ENCODE peak calls at places on chromosome 21, in seven cellular contexts. U, O, C, G, L, S and I are unnamed samples.

GRCh38 chr21:31917108-31917507 is 44.3 kb downstream of the HUNK start:
- DNase-seq in U (no peak), O (no peak), C (no peak), G (no peak), L (no peak), S (no peak), I (no peak)

GRCh38 chr21:33543505-33544129 is 779 bp downstream of the SON start:
- DNase-seq in U (peak), O (no peak), C (peak), G (no peak), L (no peak), S (peak), I (no peak)

GRCh38 chr21:46626536-46627302 is 8.8 kb upstream of the PRMT2 start:
- DNase-seq in U (no peak), O (no peak), C (no peak), G (no peak), L (no peak), S (no peak), I (no peak)

GRCh38 chr21:14526816-14527689 is 19.1 kb downstream of the SAMSN1 start:
- DNase-seq in U (no peak), O (no peak), C (no peak), G (no peak), L (no peak), S (no peak), I (no peak)

GRCh38 chr21:37877888-37878684 is 38.2 kb downstream of the KCNJ6 start:
- DNase-seq in U (no peak), O (no peak), C (no peak), G (no peak), L (no peak), S (no peak), I (no peak)

GRCh38 chr21:28018741-28019669 is 973.7 kb downstream of the LTN1 start:
- DNase-seq in U (no peak), O (no peak), C (no peak), G (no peak), L (no peak), S (no peak), I (peak)

GRCh38 chr21:36718951-36719501 is 20.1 kb downstream of the SIM2 start:
- DNase-seq in U (no peak), O (no peak), C (no peak), G (no peak), L (peak), S (peak), I (no peak)

GRCh38 chr21:33760641-33761103 is 118.4 kb downstream of the ITSN1 start:
- DNase-seq in U (no peak), O (no peak), C (no peak), G (no peak), L (no peak), S (no peak), I (no peak)

GRCh38 chr21:14864211-14865021 is 200.4 kb downstream of the NRIP1 start:
- DNase-seq in U (peak), O (peak), C (peak), G (peak), L (no peak), S (peak), I (peak)

GRCh38 chr21:36504067-36505058 is 24.4 kb upstream of the CLDN14 start:
- DNase-seq in U (peak), O (no peak), C (peak), G (peak), L (peak), S (peak), I (peak)

GRCh38 chr21:15076730-15077129 is 11.9 kb upstream of the NRIP1 start:
- DNase-seq in U (no peak), O (no peak), C (no peak), G (no peak), L (no peak), S (no peak), I (no peak)

GRCh38 chr21:32412162-32412997 is at the start of gene EVA1C:
- DNase-seq in U (peak), O (peak), C (peak), G (peak), L (no peak), S (peak), I (peak)

GRCh38 chr21:25371831-25372434 is 235.3 kb downstream of the MRPL39 start:
- DNase-seq in U (no peak), O (no peak), C (no peak), G (no peak), L (no peak), S (no peak), I (no peak)

GRCh38 chr21:33968998-33969353 is 53.4 kb upstream of the ATP5PO start:
- DNase-seq in U (no peak), O (no peak), C (no peak), G (no peak), L (no peak), S (no peak), I (no peak)

GRCh38 chr21:38561205-38561604 is 62.9 kb upstream of the ERG start:
- DNase-seq in U (no peak), O (no peak), C (no peak), G (no peak), L (no peak), S (no peak), I (no peak)

GRCh38 chr21:38506606-38507331 is 8.5 kb upstream of the ERG start:
- DNase-seq in U (no peak), O (no peak), C (no peak), G (no peak), L (no peak), S (peak), I (no peak)

GRCh38 chr21:22311741-22312462 is 1313.7 kb downstream of the NCAM2 start:
- DNase-seq in U (no peak), O (no peak), C (no peak), G (no peak), L (no peak), S (no peak), I (no peak)

GRCh38 chr21:41048141-41048540 is 119.8 kb upstream of the BACE2 start:
- DNase-seq in U (no peak), O (no peak), C (no peak), G (no peak), L (no peak), S (no peak), I (no peak)
- TF ChIP-seq POLR2A in U (no peak), O (no peak), C (no peak), G (no peak), L (no peak), S (no peak), I (no peak)

DNA sequence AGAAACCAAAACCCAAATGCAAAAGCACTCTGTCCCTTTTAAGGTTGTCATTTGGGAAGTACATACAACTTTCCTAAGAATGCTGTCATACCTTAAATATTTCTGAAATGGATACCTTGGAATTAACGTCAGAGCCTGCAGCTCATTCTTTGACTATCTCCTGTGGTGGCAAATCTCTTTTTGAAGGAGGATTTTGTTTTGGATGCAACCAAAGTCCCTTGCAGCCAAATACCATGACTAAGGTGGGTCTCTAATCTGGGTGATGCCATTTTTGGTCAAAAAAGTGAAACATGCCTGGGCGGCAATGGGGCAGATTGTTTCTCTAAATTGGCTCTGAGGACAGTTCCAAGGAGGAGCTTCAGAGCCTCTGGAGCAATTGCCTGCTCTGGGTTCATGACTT is 25.3 kb downstream of the ADAMTS1 start:
- DNase-seq in U (no peak), O (no peak), C (no peak), G (no peak), L (no peak), S (no peak), I (no peak)
- TF ChIP-seq POLR2A in U (no peak), O (no peak), C (no peak), G (no peak), L (no peak), S (no peak), I (no peak)

GRCh38 chr21:17613242-17613676 is 558 bp upstream of the BTG3 start:
- DNase-seq in U (peak), O (no peak), C (peak), G (peak), L (no peak), S (peak), I (no peak)

GRCh38 chr21:17612565-17613241 is at the start of gene BTG3:
- DNase-seq in U (peak), O (no peak), C (peak), G (peak), L (peak), S (peak), I (peak)

GRCh38 chr21:17610862-17611261 is 1.8 kb downstream of the BTG3 start:
- DNase-seq in U (peak), O (no peak), C (peak), G (peak), L (no peak), S (peak), I (no peak)

GRCh38 chr21:17612023-17612564 is 607 bp downstream of the BTG3 start:
- DNase-seq in U (peak), O (no peak), C (peak), G (peak), L (no peak), S (peak), I (peak)

GRCh38 chr21:17611414-17612022 is 1.2 kb downstream of the BTG3 start:
- DNase-seq in U (peak), O (peak), C (peak), G (peak), L (peak), S (peak), I (peak)
- TF ChIP-seq POLR2A in U (no peak), O (peak), C (peak), G (no peak), L (no peak), S (peak), I (peak)

GRCh38 chr21:42837421-42838211 is 41.7 kb downstream of the WDR4 start:
- DNase-seq in U (no peak), O (no peak), C (peak), G (no peak), L (no peak), S (no peak), I (no peak)
- TF ChIP-seq POLR2A in U (no peak), O (no peak), C (no peak), G (no peak), L (no peak), S (no peak), I (no peak)

DNA sequence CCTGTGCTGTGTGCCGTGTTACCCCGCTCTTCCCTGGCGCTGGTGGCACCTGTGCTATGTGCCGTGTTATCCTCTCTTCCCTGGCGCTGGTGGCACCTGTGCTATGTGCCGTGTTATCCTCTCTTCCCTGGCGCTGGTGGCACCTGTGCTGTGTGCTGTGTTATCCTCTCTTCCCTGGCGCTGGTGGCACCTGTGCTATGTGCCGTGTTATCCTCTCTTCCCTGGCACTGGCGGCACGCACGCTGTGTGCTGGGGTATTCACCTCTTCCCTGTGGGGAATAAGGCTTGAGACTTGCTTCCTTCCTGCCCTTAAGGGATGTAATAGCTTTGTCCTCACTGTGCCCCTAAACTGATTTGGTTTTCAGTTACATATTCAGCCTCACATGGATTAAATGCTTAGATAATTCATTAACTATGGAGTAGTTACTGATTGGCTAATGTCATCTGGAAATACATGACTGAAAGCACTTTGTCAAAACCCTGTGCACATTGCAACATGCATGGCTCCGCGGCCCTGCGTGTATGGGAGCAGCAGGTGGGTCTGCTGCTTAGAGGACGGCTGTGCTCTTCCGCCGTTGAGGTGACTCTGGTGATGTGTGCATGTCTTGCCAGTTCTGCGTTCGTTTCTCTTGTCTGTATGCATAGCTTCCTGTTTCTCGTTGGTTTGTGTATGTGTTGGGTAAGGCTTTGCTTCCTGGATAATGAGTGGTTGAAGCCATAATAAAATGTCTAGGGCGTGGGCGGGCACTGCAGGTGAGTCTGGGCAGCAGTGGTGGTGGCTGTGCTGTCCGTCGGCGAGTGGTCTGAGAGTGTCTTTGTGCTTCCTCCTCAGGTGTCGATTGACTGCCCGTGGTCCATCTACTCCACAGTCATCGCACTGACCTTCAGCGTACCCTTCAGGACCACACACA is 17.9 kb upstream of the PWP2 start:
- DNase-seq in U (no peak), O (no peak), C (no peak), G (no peak), L (no peak), S (peak), I (no peak)
- TF ChIP-seq POLR2A in U (no peak), O (no peak), C (no peak), G (no peak), L (no peak), S (peak), I (no peak)

GRCh38 chr21:45364464-45365185 is 40.3 kb upstream of the COL18A1 start:
- DNase-seq in U (peak), O (no peak), C (no peak), G (peak), L (no peak), S (no peak), I (peak)
- TF ChIP-seq POLR2A in U (no peak), O (no peak), C (no peak), G (no peak), L (no peak), S (no peak), I (peak)

GRCh38 chr21:41768371-41769042 is 1.7 kb upstream of the RIPK4 start:
- DNase-seq in U (no peak), O (no peak), C (no peak), G (peak), L (peak), S (peak), I (peak)
- TF ChIP-seq POLR2A in U (no peak), O (no peak), C (no peak), G (no peak), L (no peak), S (peak), I (no peak)

GRCh38 chr21:35204125-35204524 is 155.0 kb upstream of the RUNX1 start:
- DNase-seq in U (no peak), O (no peak), C (no peak), G (no peak), L (no peak), S (no peak), I (no peak)

GRCh38 chr21:35203093-35204021 is 154.3 kb upstream of the RUNX1 start:
- DNase-seq in U (no peak), O (peak), C (no peak), G (no peak), L (no peak), S (no peak), I (no peak)

GRCh38 chr21:35206141-35207125 is 157.3 kb upstream of the RUNX1 start:
- DNase-seq in U (peak), O (no peak), C (no peak), G (no peak), L (no peak), S (peak), I (peak)

GRCh38 chr21:35207322-35207721 is 158.2 kb upstream of the RUNX1 start:
- DNase-seq in U (no peak), O (no peak), C (no peak), G (no peak), L (no peak), S (no peak), I (no peak)

GRCh38 chr21:35204850-35205564 is 155.9 kb upstream of the RUNX1 start:
- DNase-seq in U (peak), O (no peak), C (peak), G (no peak), L (no peak), S (peak), I (peak)
- TF ChIP-seq POLR2A in U (no peak), O (no peak), C (no peak), G (no peak), L (no peak), S (no peak), I (peak)